ENCODE peak calls at places on chromosomes 13 and 19, in four cellular contexts. J, L, X and C are unnamed samples.

GRCh38 chr19:12847159-12848139 is 9.1 kb downstream of the MAST1 start:
- DNase-seq in J (peak; percentile 76), L (peak; percentile 93), X (peak; percentile 87), C (peak; percentile 83)

GRCh38 chr19:45348367-45349125 is 8.0 kb downstream of the KLC3 start:
- DNase-seq in J (no peak), L (no peak), X (no peak), C (no peak)

GRCh38 chr19:10289167-10289835 is 451 bp upstream of the ICAM5 start:
- DNase-seq in J (peak; percentile 71), L (no peak), X (no peak), C (peak; percentile 91)

GRCh38 chr19:44644391-44645016 is 794 bp downstream of the PVR start:
- DNase-seq in J (peak; percentile 82), L (no peak), X (no peak), C (no peak)

GRCh38 chr19:2043269-2043641 is 7.8 kb downstream of the MKNK2 start:
- DNase-seq in J (no peak), L (no peak), X (peak; percentile 23), C (no peak)

GRCh38 chr13:97723655-97724054 is 229.8 kb upstream of the IPO5 start:
- DNase-seq in J (no peak), L (no peak), X (no peak), C (no peak)

GRCh38 chr19:35868172-35868822 is at the start of gene APLP1:
- DNase-seq in J (peak; percentile 68), L (no peak), X (peak; percentile 65), C (peak; percentile 25)

GRCh38 chr19:16094360-16095070 is 17.2 kb upstream of the RAB8A start:
- DNase-seq in J (no peak), L (no peak), X (no peak), C (no peak)

GRCh38 chr13:46288570-46289259 is 77.0 kb downstream of the LRRC63 start:
- DNase-seq in J (peak; percentile 25), L (peak; percentile 17), X (no peak), C (peak; percentile 60)

GRCh38 chr13:59452189-59452588 is 711.5 kb downstream of the DIAPH3 start:
- DNase-seq in J (no peak), L (no peak), X (no peak), C (no peak)

GRCh38 chr13:99693351-99693750 is 192.1 kb downstream of the TM9SF2 start:
- DNase-seq in J (no peak), L (no peak), X (no peak), C (peak; percentile 57)

GRCh38 chr13:35731471-35731870 is 255.0 kb upstream of the MAB21L1 start:
- DNase-seq in J (no peak), L (no peak), X (no peak), C (no peak)

GRCh38 chr13:27966641-27967202 is 2.4 kb downstream of the CDX2 start:
- DNase-seq in J (no peak), L (no peak), X (no peak), C (no peak)

GRCh38 chr13:27131202-27131623 is 40.4 kb downstream of the USP12 start:
- DNase-seq in J (peak; percentile 4), L (peak; percentile 37), X (no peak), C (no peak)

GRCh38 chr13:107209811-107210210 is 641.9 kb upstream of the ARGLU1 start:
- DNase-seq in J (no peak), L (no peak), X (no peak), C (no peak)

GRCh38 chr19:8569066-8569761 is 8.0 kb downstream of the MYO1F start:
- DNase-seq in J (peak; percentile 64), L (peak; percentile 70), X (no peak), C (peak; percentile 28)

GRCh38 chr19:45716314-45717130 is 14.2 kb downstream of the FBXO46 start:
- DNase-seq in J (peak; percentile 36), L (no peak), X (peak; percentile 22), C (peak; percentile 74)

GRCh38 chr19:461664-462551 is 1.1 kb upstream of the SHC2 start:
- DNase-seq in J (no peak), L (no peak), X (peak; percentile 37), C (no peak)

GRCh38 chr13:51005566-51005965 is 96.0 kb downstream of the RNASEH2B start:
- DNase-seq in J (no peak), L (no peak), X (no peak), C (no peak)

GRCh38 chr13:23715762-23716235 is 145.6 kb downstream of the TNFRSF19 start:
- DNase-seq in J (peak; percentile 38), L (no peak), X (no peak), C (peak; percentile 28)

GRCh38 chr19:48760514-48761221 is 5.3 kb downstream of the FGF21 start:
- DNase-seq in J (no peak), L (no peak), X (no peak), C (no peak)

GRCh38 chr13:48094404-48094780 is 512 bp downstream of the MED4 start:
- DNase-seq in J (no peak), L (no peak), X (no peak), C (peak; percentile 63)

GRCh38 chr19:11091343-11092153 is 2.3 kb downstream of the LDLR start:
- DNase-seq in J (peak; percentile 82), L (no peak), X (peak; percentile 71), C (peak; percentile 64)

GRCh38 chr19:1482361-1483066 is 3.5 kb upstream of the C19orf25 start:
- DNase-seq in J (no peak), L (no peak), X (no peak), C (no peak)

GRCh38 chr19:1608414-1609391 is 3.4 kb upstream of the UQCR11 start:
- DNase-seq in J (no peak), L (no peak), X (no peak), C (no peak)

GRCh38 chr19:19354932-19355331 is 34.3 kb downstream of the MAU2 start:
- DNase-seq in J (no peak), L (no peak), X (no peak), C (no peak)
- TF ChIP-seq POLR2A in J (no peak), L (no peak), X (no peak), C (no peak)

GRCh38 chr13:113837554-113838355 is 26.1 kb downstream of the GAS6 start:
- DNase-seq in J (peak; percentile 86), L (no peak), X (peak; percentile 98), C (peak; percentile 40)
- TF ChIP-seq POLR2A in J (peak; percentile 58), L (no peak), X (peak; percentile 29), C (no peak)

DNA sequence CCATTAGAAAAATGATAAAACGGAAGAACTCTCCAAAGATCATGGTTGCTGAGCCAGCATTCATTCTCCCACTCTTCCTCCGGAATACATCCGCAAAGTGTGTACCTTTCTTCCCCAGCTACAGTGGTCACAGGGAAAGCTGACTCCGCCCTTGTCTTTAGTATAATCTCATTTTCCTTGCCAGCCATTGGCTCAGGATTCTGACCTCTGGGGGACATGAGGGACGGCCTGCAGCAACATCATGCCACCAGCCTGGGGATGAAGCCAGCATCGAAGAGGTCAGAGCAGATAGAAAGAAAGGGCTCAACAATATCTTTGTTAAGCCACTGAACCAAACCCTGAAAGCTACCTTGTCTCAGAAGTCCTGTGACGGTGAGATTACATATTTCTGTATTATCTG is 46.3 kb upstream of the TPP2 start:
- DNase-seq in J (no peak), L (no peak), X (no peak), C (no peak)
- TF ChIP-seq POLR2A in J (no peak), L (no peak), X (no peak), C (no peak)

DNA sequence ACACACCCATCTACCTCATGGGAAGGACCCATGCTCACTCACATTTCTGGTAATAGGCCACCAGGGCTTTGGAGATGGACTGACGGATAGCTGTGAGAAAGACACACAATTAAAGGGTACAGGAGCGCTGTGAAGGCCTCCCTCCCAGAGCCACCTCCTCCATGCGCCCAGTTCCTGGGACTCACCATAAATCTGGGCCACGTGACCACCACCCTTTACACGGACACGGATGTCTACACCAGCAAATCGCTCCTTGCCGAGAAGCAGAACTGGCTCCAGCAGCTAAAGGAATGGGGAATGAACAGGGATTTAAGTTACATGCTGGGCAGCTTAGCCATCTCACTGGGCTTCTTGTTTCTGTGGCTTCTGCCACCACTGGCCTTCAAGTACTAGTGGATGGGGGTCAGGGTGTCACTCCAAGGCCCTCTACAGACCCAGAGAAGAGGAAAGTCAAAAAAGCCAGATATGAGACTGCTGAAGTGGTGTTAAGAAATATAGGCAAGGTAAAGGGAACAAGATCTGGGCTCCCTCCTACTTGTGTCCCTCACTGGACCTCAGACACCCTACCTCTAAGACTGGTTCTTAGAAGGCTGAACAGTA is 2.2 kb downstream of the RPS16 start:
- DNase-seq in J (peak; percentile 20), L (no peak), X (no peak), C (no peak)
- TF ChIP-seq POLR2A in J (no peak), L (peak; percentile 30), X (no peak), C (no peak)

GRCh38 chr19:14450168-14450874 is 17.2 kb downstream of the PKN1 start:
- DNase-seq in J (peak; percentile 84), L (peak; percentile 66), X (peak; percentile 33), C (peak; percentile 87)
- TF ChIP-seq POLR2A in J (no peak), L (no peak), X (no peak), C (no peak)